ENCODE peak calls at places on chromosomes 5 and 9, in four cellular contexts. Q, Y, O and I are unnamed samples.

GRCh38 chr9:133117271-133118178 is 3.5 kb downstream of the RALGDS start:
- DNase-seq in Q (no peak), O (no peak), Y (no peak), I (no peak)

GRCh38 chr5:134451618-134452505 is 40.2 kb upstream of the CDKN2AIPNL start:
- DNase-seq in Q (no peak), Y (peak), O (peak), I (no peak)

GRCh38 chr5:142697356-142697807 is 11.5 kb upstream of the FGF1 start:
- DNase-seq in O (no peak), Y (no peak), Q (no peak), I (no peak)

GRCh38 chr9:33140406-33141360 is 26.5 kb downstream of the B4GALT1 start:
- DNase-seq in Q (no peak), Y (no peak), O (no peak), I (peak)

GRCh38 chr9:108119530-108120113 is 630.1 kb upstream of the KLF4 start:
- DNase-seq in Y (no peak), Q (no peak), O (no peak), I (no peak)

GRCh38 chr5:68087866-68088265 is 127.7 kb upstream of the PIK3R1 start:
- DNase-seq in O (no peak), Y (no peak), Q (no peak), I (no peak)

GRCh38 chr9:80052830-80053229 is 481.1 kb downstream of the TLE4 start:
- DNase-seq in Y (no peak), Q (no peak), O (no peak), I (no peak)

GRCh38 chr9:128627906-128628305 is 28.7 kb downstream of the DYNC2I2 start:
- DNase-seq in Y (no peak), O (no peak), Q (no peak), I (no peak)

GRCh38 chr5:180847053-180847452 is 14.0 kb downstream of the ZFP62 start:
- DNase-seq in Y (no peak), Q (no peak), O (no peak), I (no peak)

GRCh38 chr9:80157561-80157983 is 585.8 kb downstream of the TLE4 start:
- DNase-seq in O (peak), Y (no peak), Q (no peak), I (no peak)

GRCh38 chr5:139494832-139495231 is 12.3 kb upstream of the STING1 start:
- DNase-seq in Q (no peak), O (peak), Y (no peak), I (no peak)

GRCh38 chr9:115997923-115998322 is 155.7 kb upstream of the PAPPA start:
- DNase-seq in O (peak), Q (no peak), Y (peak), I (no peak)

GRCh38 chr9:128946945-128947422 is 419 bp downstream of the DOLK start:
- DNase-seq in Y (no peak), O (no peak), Q (no peak), I (no peak)

GRCh38 chr5:35253582-35253981 is 23.3 kb upstream of the PRLR start:
- DNase-seq in Y (no peak), O (no peak), Q (no peak), I (no peak)

GRCh38 chr5:132407970-132408369 is 38.5 kb downstream of the SLC22A5 start:
- DNase-seq in Q (no peak), Y (no peak), O (no peak), I (no peak)

GRCh38 chr5:100464418-100464817 is 70.8 kb upstream of the FAM174A start:
- DNase-seq in Q (no peak), O (peak), Y (peak), I (no peak)

GRCh38 chr5:148202531-148203092 is at the start of gene SPINK6:
- DNase-seq in Q (no peak), O (no peak), Y (no peak), I (no peak)